ENCODE peak calls at places on chromosomes 4 and X, in eight cellular contexts. One of them, this sample, is unnamed.

GRCh38 chr4:159455675-159456235 is 352.9 kb downstream of the RAPGEF2 start:
- DNase-seq in lung: no peak
- DNase-seq in lower lobe of right lung: no peak
- DNase-seq in OCI-LY7: peak; percentile 28
- DNase-seq in kidney: no peak
- DNase-seq in stomach: no peak
- DNase-seq in tibial artery: no peak
- DNase-seq in fibroblast of pulmonary artery: peak; percentile 58
- DNase-seq in this sample: no peak

GRCh38 chrX:7047951-7048350 is 99.6 kb upstream of the STS start:
- DNase-seq in fibroblast of pulmonary artery: no peak
- DNase-seq in lung: no peak
- DNase-seq in OCI-LY7: no peak
- DNase-seq in kidney: no peak
- DNase-seq in tibial artery: no peak
- DNase-seq in stomach: no peak
- DNase-seq in lower lobe of right lung: no peak
- DNase-seq in this sample: no peak

GRCh38 chr4:73897380-73898136 is 28.4 kb downstream of the CXCL1 start:
- DNase-seq in fibroblast of pulmonary artery: peak; percentile 93
- DNase-seq in OCI-LY7: no peak
- DNase-seq in tibial artery: no peak
- DNase-seq in kidney: no peak
- DNase-seq in lung: no peak
- DNase-seq in stomach: no peak
- DNase-seq in lower lobe of right lung: no peak
- DNase-seq in this sample: no peak

GRCh38 chr4:186693159-186693815 is 30.4 kb downstream of the FAT1 start:
- DNase-seq in kidney: peak; percentile 81
- DNase-seq in stomach: peak; percentile 76
- DNase-seq in tibial artery: peak; percentile 93
- DNase-seq in OCI-LY7: no peak
- DNase-seq in fibroblast of pulmonary artery: peak; percentile 94
- DNase-seq in lung: peak; percentile 78
- DNase-seq in lower lobe of right lung: peak; percentile 58
- DNase-seq in this sample: no peak

GRCh38 chr4:143337600-143338287 is 1.1 kb downstream of the GAB1 start:
- DNase-seq in OCI-LY7: peak; percentile 57
- DNase-seq in lower lobe of right lung: no peak
- DNase-seq in lung: peak; percentile 46
- DNase-seq in tibial artery: peak; percentile 83
- DNase-seq in fibroblast of pulmonary artery: peak; percentile 50
- DNase-seq in stomach: peak; percentile 57
- DNase-seq in kidney: peak; percentile 78
- DNase-seq in this sample: no peak

GRCh38 chrX:14948701-14949100 is 75.5 kb downstream of the MOSPD2 start:
- DNase-seq in OCI-LY7: no peak
- DNase-seq in kidney: no peak
- DNase-seq in tibial artery: no peak
- DNase-seq in lower lobe of right lung: no peak
- DNase-seq in stomach: no peak
- DNase-seq in fibroblast of pulmonary artery: no peak
- DNase-seq in lung: no peak
- DNase-seq in this sample: no peak

GRCh38 chrX:44828008-44828605 is 15.7 kb upstream of the DUSP21 start:
- DNase-seq in kidney: no peak
- DNase-seq in lung: no peak
- DNase-seq in stomach: no peak
- DNase-seq in OCI-LY7: no peak
- DNase-seq in tibial artery: no peak
- DNase-seq in lower lobe of right lung: no peak
- DNase-seq in fibroblast of pulmonary artery: peak; percentile 70
- DNase-seq in this sample: no peak

GRCh38 chrX:9911479-9911878 is 55.7 kb upstream of the CLDN34 start:
- DNase-seq in fibroblast of pulmonary artery: peak; percentile 70
- DNase-seq in lung: peak; percentile 35
- DNase-seq in kidney: no peak
- DNase-seq in tibial artery: no peak
- DNase-seq in stomach: no peak
- DNase-seq in OCI-LY7: no peak
- DNase-seq in lower lobe of right lung: no peak
- DNase-seq in this sample: no peak

GRCh38 chrX:22338740-22339139 is 66.0 kb downstream of the CBLL2 start:
- DNase-seq in kidney: no peak
- DNase-seq in fibroblast of pulmonary artery: no peak
- DNase-seq in OCI-LY7: no peak
- DNase-seq in lung: no peak
- DNase-seq in lower lobe of right lung: no peak
- DNase-seq in stomach: no peak
- DNase-seq in tibial artery: no peak
- DNase-seq in this sample: no peak

GRCh38 chr4:53273726-53274125 is 92.1 kb downstream of the SCFD2 start:
- DNase-seq in tibial artery: no peak
- DNase-seq in stomach: no peak
- DNase-seq in lung: no peak
- DNase-seq in lower lobe of right lung: no peak
- DNase-seq in OCI-LY7: no peak
- DNase-seq in kidney: no peak
- DNase-seq in fibroblast of pulmonary artery: peak; percentile 14
- DNase-seq in this sample: no peak

GRCh38 chr4:6446538-6447451 is 25.6 kb downstream of the PPP2R2C start:
- DNase-seq in tibial artery: no peak
- DNase-seq in OCI-LY7: no peak
- DNase-seq in stomach: peak; percentile 41
- DNase-seq in lower lobe of right lung: no peak
- DNase-seq in kidney: no peak
- DNase-seq in lung: no peak
- DNase-seq in fibroblast of pulmonary artery: no peak
- DNase-seq in this sample: no peak

GRCh38 chr4:15653864-15654391 is 1.2 kb downstream of the FBXL5 start:
- DNase-seq in tibial artery: no peak
- DNase-seq in lower lobe of right lung: no peak
- DNase-seq in stomach: no peak
- DNase-seq in fibroblast of pulmonary artery: peak; percentile 71
- DNase-seq in OCI-LY7: peak; percentile 64
- DNase-seq in kidney: peak; percentile 27
- DNase-seq in lung: no peak
- DNase-seq in this sample: no peak

GRCh38 chr4:94941706-94942105 is 184.0 kb downstream of the BMPR1B start:
- DNase-seq in fibroblast of pulmonary artery: no peak
- DNase-seq in tibial artery: no peak
- DNase-seq in kidney: no peak
- DNase-seq in stomach: no peak
- DNase-seq in lung: no peak
- DNase-seq in lower lobe of right lung: no peak
- DNase-seq in OCI-LY7: no peak
- DNase-seq in this sample: no peak

GRCh38 chrX:23749129-23749528 is 6.1 kb upstream of the ACOT9 start:
- DNase-seq in fibroblast of pulmonary artery: no peak
- DNase-seq in kidney: peak; percentile 18
- DNase-seq in lung: no peak
- DNase-seq in lower lobe of right lung: no peak
- DNase-seq in OCI-LY7: no peak
- DNase-seq in tibial artery: no peak
- DNase-seq in stomach: no peak
- DNase-seq in this sample: no peak

GRCh38 chrX:15299945-15300851 is 15.2 kb downstream of the ASB11 start:
- DNase-seq in lung: no peak
- DNase-seq in stomach: no peak
- DNase-seq in kidney: no peak
- DNase-seq in fibroblast of pulmonary artery: peak; percentile 52
- DNase-seq in lower lobe of right lung: no peak
- DNase-seq in tibial artery: no peak
- DNase-seq in OCI-LY7: peak; percentile 13
- DNase-seq in this sample: no peak

GRCh38 chr4:15654556-15655222 is 468 bp downstream of the FBXL5 start:
- DNase-seq in fibroblast of pulmonary artery: peak; percentile 34
- DNase-seq in tibial artery: peak; percentile 74
- DNase-seq in OCI-LY7: peak; percentile 62
- DNase-seq in lower lobe of right lung: peak; percentile 67
- DNase-seq in lung: peak; percentile 37
- DNase-seq in kidney: peak; percentile 86
- DNase-seq in stomach: peak; percentile 46
- DNase-seq in this sample: peak; percentile 12

GRCh38 chrX:48958635-48959094 is 1.3 kb upstream of the OTUD5 start:
- DNase-seq in lung: no peak
- DNase-seq in lower lobe of right lung: no peak
- DNase-seq in stomach: peak; percentile 32
- DNase-seq in tibial artery: peak; percentile 76
- DNase-seq in kidney: no peak
- DNase-seq in fibroblast of pulmonary artery: peak; percentile 56
- DNase-seq in OCI-LY7: no peak
- DNase-seq in this sample: no peak

GRCh38 chrX:69133561-69134542 is 31.4 kb downstream of the PJA1 start:
- DNase-seq in kidney: peak; percentile 36
- DNase-seq in lower lobe of right lung: no peak
- DNase-seq in OCI-LY7: peak; percentile 25
- DNase-seq in lung: no peak
- DNase-seq in stomach: no peak
- DNase-seq in tibial artery: no peak
- DNase-seq in fibroblast of pulmonary artery: peak; percentile 78
- DNase-seq in this sample: no peak

GRCh38 chrX:21181232-21181853 is 192.9 kb upstream of the CNKSR2 start:
- DNase-seq in lung: no peak
- DNase-seq in OCI-LY7: no peak
- DNase-seq in lower lobe of right lung: no peak
- DNase-seq in tibial artery: no peak
- DNase-seq in stomach: no peak
- DNase-seq in kidney: no peak
- DNase-seq in fibroblast of pulmonary artery: no peak
- DNase-seq in this sample: no peak

GRCh38 chr4:6345096-6345830 is 75.6 kb downstream of the WFS1 start:
- DNase-seq in OCI-LY7: no peak
- DNase-seq in kidney: peak; percentile 12
- DNase-seq in tibial artery: no peak
- DNase-seq in stomach: no peak
- DNase-seq in lower lobe of right lung: peak; percentile 14
- DNase-seq in fibroblast of pulmonary artery: no peak
- DNase-seq in lung: no peak
- DNase-seq in this sample: no peak

GRCh38 chr4:87078987-87079469 is 141.4 kb downstream of the KLHL8 start:
- DNase-seq in stomach: no peak
- DNase-seq in fibroblast of pulmonary artery: peak; percentile 94
- DNase-seq in lower lobe of right lung: no peak
- DNase-seq in OCI-LY7: no peak
- DNase-seq in tibial artery: peak; percentile 75
- DNase-seq in kidney: no peak
- DNase-seq in lung: no peak
- DNase-seq in this sample: no peak

GRCh38 chr4:48243897-48244296 is 25.7 kb downstream of the TEC start:
- DNase-seq in lung: no peak
- DNase-seq in lower lobe of right lung: no peak
- DNase-seq in tibial artery: no peak
- DNase-seq in stomach: no peak
- DNase-seq in OCI-LY7: no peak
- DNase-seq in kidney: no peak
- DNase-seq in fibroblast of pulmonary artery: no peak
- DNase-seq in this sample: no peak

GRCh38 chr4:182960228-182960627 is 43.0 kb upstream of the DCTD start:
- DNase-seq in fibroblast of pulmonary artery: no peak
- DNase-seq in lung: no peak
- DNase-seq in OCI-LY7: no peak
- DNase-seq in lower lobe of right lung: no peak
- DNase-seq in kidney: no peak
- DNase-seq in tibial artery: no peak
- DNase-seq in stomach: no peak
- DNase-seq in this sample: no peak

GRCh38 chrX:103404225-103405008 is 28.1 kb downstream of the BEX3 start:
- DNase-seq in stomach: peak; percentile 63
- DNase-seq in OCI-LY7: peak; percentile 47
- DNase-seq in lung: peak; percentile 70
- DNase-seq in fibroblast of pulmonary artery: peak; percentile 95
- DNase-seq in kidney: peak; percentile 80
- DNase-seq in tibial artery: peak; percentile 79
- DNase-seq in lower lobe of right lung: peak; percentile 71
- DNase-seq in this sample: no peak

GRCh38 chr4:98573791-98574190 is 84.6 kb downstream of the TSPAN5 start:
- DNase-seq in fibroblast of pulmonary artery: no peak
- DNase-seq in lower lobe of right lung: no peak
- DNase-seq in tibial artery: no peak
- DNase-seq in stomach: no peak
- DNase-seq in kidney: no peak
- DNase-seq in lung: no peak
- DNase-seq in OCI-LY7: no peak
- DNase-seq in this sample: no peak

DNA sequence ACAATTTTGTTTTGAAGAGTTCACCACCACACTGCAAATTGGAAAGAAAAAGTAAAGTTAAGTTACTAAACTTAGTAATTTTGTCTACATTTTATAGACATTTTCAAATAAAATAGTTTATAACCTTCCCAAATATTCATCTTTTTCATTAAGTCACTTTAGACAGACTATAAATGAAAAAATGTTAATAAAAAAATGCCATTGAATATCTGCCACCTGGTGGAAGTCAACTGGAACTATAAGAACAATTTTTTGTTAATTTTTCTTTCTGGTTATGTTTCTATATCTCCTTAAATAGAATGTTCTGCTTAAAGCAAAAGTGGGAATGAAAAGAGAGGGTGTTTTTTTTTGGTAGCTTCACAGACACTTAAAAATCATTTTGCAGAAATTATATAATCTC is 534.4 kb upstream of the PCDH10 start:
- DNase-seq in stomach: no peak
- DNase-seq in kidney: no peak
- DNase-seq in lung: no peak
- DNase-seq in fibroblast of pulmonary artery: peak; percentile 29
- DNase-seq in lower lobe of right lung: no peak
- DNase-seq in tibial artery: no peak
- DNase-seq in OCI-LY7: peak; percentile 28
- DNase-seq in this sample: no peak
- TF ChIP-seq CTCF in stomach: no peak
- TF ChIP-seq CTCF in kidney: no peak
- TF ChIP-seq CTCF in lung: no peak
- TF ChIP-seq CTCF in fibroblast of pulmonary artery: peak; percentile 45
- TF ChIP-seq CTCF in lower lobe of right lung: no peak
- TF ChIP-seq CTCF in tibial artery: no peak
- TF ChIP-seq CTCF in OCI-LY7: peak; percentile 81
- TF ChIP-seq CTCF in this sample: no peak

GRCh38 chr4:176792348-176793059 is at the start of gene VEGFC:
- DNase-seq in kidney: peak; percentile 75
- DNase-seq in lower lobe of right lung: peak; percentile 66
- DNase-seq in lung: peak; percentile 44
- DNase-seq in tibial artery: peak; percentile 67
- DNase-seq in stomach: peak; percentile 44
- DNase-seq in fibroblast of pulmonary artery: peak; percentile 72
- DNase-seq in OCI-LY7: no peak
- DNase-seq in this sample: no peak
- TF ChIP-seq CTCF in kidney: peak; percentile 22
- TF ChIP-seq CTCF in lower lobe of right lung: no peak
- TF ChIP-seq CTCF in lung: peak; percentile 14
- TF ChIP-seq CTCF in tibial artery: peak; percentile 5
- TF ChIP-seq CTCF in stomach: no peak
- TF ChIP-seq CTCF in fibroblast of pulmonary artery: no peak
- TF ChIP-seq CTCF in OCI-LY7: no peak
- TF ChIP-seq CTCF in this sample: no peak

GRCh38 chr4:88729146-88729755 is 31.6 kb upstream of the NAP1L5 start:
- DNase-seq in OCI-LY7: no peak
- DNase-seq in fibroblast of pulmonary artery: no peak
- DNase-seq in lower lobe of right lung: no peak
- DNase-seq in stomach: no peak
- DNase-seq in lung: no peak
- DNase-seq in kidney: no peak
- DNase-seq in tibial artery: no peak
- DNase-seq in this sample: no peak
- TF ChIP-seq CTCF in OCI-LY7: no peak
- TF ChIP-seq CTCF in fibroblast of pulmonary artery: no peak
- TF ChIP-seq CTCF in lower lobe of right lung: no peak
- TF ChIP-seq CTCF in stomach: no peak
- TF ChIP-seq CTCF in lung: no peak
- TF ChIP-seq CTCF in kidney: no peak
- TF ChIP-seq CTCF in tibial artery: no peak
- TF ChIP-seq CTCF in this sample: no peak

GRCh38 chr4:25976780-25977179 is 62.8 kb downstream of the SMIM20 start:
- DNase-seq in fibroblast of pulmonary artery: no peak
- DNase-seq in lung: no peak
- DNase-seq in OCI-LY7: no peak
- DNase-seq in kidney: no peak
- DNase-seq in stomach: no peak
- DNase-seq in lower lobe of right lung: no peak
- DNase-seq in tibial artery: peak; percentile 19
- DNase-seq in this sample: no peak
- TF ChIP-seq CTCF in fibroblast of pulmonary artery: no peak
- TF ChIP-seq CTCF in lung: no peak
- TF ChIP-seq CTCF in OCI-LY7: peak; percentile 26
- TF ChIP-seq CTCF in kidney: no peak
- TF ChIP-seq CTCF in stomach: no peak
- TF ChIP-seq CTCF in lower lobe of right lung: no peak
- TF ChIP-seq CTCF in tibial artery: no peak
- TF ChIP-seq CTCF in this sample: no peak